ENCODE peak calls at places on chromosome 4, in eight cellular contexts. U is Right ventricle myocardium inferior, C is upper lobe of right lung, Q is astrocyte of the spinal cord, D is NCI-H524, E is heart right ventricle, M is naive B cell, I is dorsolateral prefrontal cortex. O is an unnamed sample.

GRCh38 chr4:80229590-80229989 is 32.3 kb downstream of the PRDM8 start:
- DNase-seq in U (no peak), Q (no peak), D (no peak), I (no peak), E (no peak), M (no peak), C (no peak), O (no peak)

GRCh38 chr4:83961575-83961974 is 425.7 kb downstream of the GPAT3 start:
- DNase-seq in E (no peak), C (no peak), D (no peak), U (no peak), I (no peak), Q (peak), M (no peak), O (no peak)

GRCh38 chr4:101086801-101087586 is 260.3 kb downstream of the PPP3CA start:
- DNase-seq in C (no peak), E (no peak), I (no peak), D (no peak), M (no peak), U (no peak), Q (no peak), O (no peak)

GRCh38 chr4:26080876-26081628 is 167.0 kb downstream of the SMIM20 start:
- DNase-seq in I (no peak), D (no peak), E (no peak), C (no peak), M (no peak), Q (no peak), U (no peak), O (no peak)

GRCh38 chr4:7658297-7659204 is 223.8 kb upstream of the PSAPL1 start:
- DNase-seq in U (no peak), D (no peak), Q (peak), M (no peak), C (no peak), E (no peak), I (no peak), O (no peak)

GRCh38 chr4:176044589-176044951 is 21.1 kb upstream of the WDR17 start:
- DNase-seq in I (peak), E (no peak), C (no peak), Q (peak), U (peak), M (no peak), D (no peak), O (no peak)

GRCh38 chr4:183355405-183355804 is 33.2 kb upstream of the CLDN24 start:
- DNase-seq in Q (peak), E (no peak), C (no peak), I (no peak), M (no peak), D (no peak), U (no peak), O (no peak)

GRCh38 chr4:126965876-126966275 is 666.9 kb upstream of the INTU start:
- DNase-seq in C (no peak), I (no peak), D (no peak), U (no peak), Q (no peak), M (no peak), E (no peak), O (no peak)

GRCh38 chr4:38717604-38718003 is 53.6 kb downstream of the KLF3 start:
- DNase-seq in I (no peak), U (no peak), E (peak), C (no peak), M (no peak), Q (no peak), D (no peak), O (no peak)

GRCh38 chr4:41693629-41694028 is 54.9 kb downstream of the PHOX2B start:
- DNase-seq in C (no peak), Q (peak), U (no peak), D (peak), M (no peak), I (no peak), E (no peak), O (no peak)

GRCh38 chr4:15779336-15779735 is 1.2 kb downstream of the CD38 start:
- DNase-seq in Q (peak), E (peak), C (peak), D (peak), U (no peak), M (no peak), I (peak), O (peak)

GRCh38 chr4:54233128-54233696 is 4.1 kb downstream of the PDGFRA start:
- DNase-seq in U (peak), E (peak), D (peak), C (peak), Q (peak), M (peak), I (peak), O (peak)

GRCh38 chr4:4855293-4856070 is 4.0 kb upstream of the MSX1 start:
- DNase-seq in I (no peak), E (no peak), C (peak), U (no peak), M (no peak), D (no peak), Q (peak), O (no peak)

GRCh38 chr4:156558365-156559025 is 413.1 kb downstream of the PDGFC start:
- DNase-seq in D (no peak), U (no peak), E (no peak), C (no peak), I (no peak), Q (peak), M (no peak), O (no peak)

GRCh38 chr4:156970501-156971167 is 965 bp downstream of the PDGFC start:
- DNase-seq in Q (no peak), I (peak), E (peak), D (no peak), C (peak), M (no peak), U (peak), O (peak)

GRCh38 chr4:141275834-141276233 is 55.1 kb downstream of the ZNF330 start:
- DNase-seq in C (no peak), U (no peak), M (no peak), D (no peak), I (no peak), Q (peak), E (no peak), O (no peak)

GRCh38 chr4:138749303-138749702 is 266.3 kb upstream of the NOCT start:
- DNase-seq in E (peak), D (no peak), M (no peak), I (no peak), C (no peak), Q (peak), U (no peak), O (no peak)

GRCh38 chr4:138263438-138263837 is 21.3 kb upstream of the SLC7A11 start:
- DNase-seq in E (no peak), C (no peak), Q (no peak), U (no peak), I (no peak), M (no peak), D (no peak), O (no peak)

GRCh38 chr4:18957721-18958120 is 936.2 kb upstream of the LCORL start:
- DNase-seq in U (no peak), E (no peak), D (no peak), Q (no peak), I (no peak), C (no peak), M (no peak), O (no peak)

GRCh38 chr4:88054909-88055308 is 47.5 kb downstream of the PKD2 start:
- DNase-seq in Q (peak), U (no peak), E (peak), M (no peak), C (no peak), D (peak), I (no peak), O (no peak)

GRCh38 chr4:177558995-177559394 is 116.8 kb upstream of the AGA start:
- DNase-seq in I (no peak), D (peak), M (no peak), Q (no peak), U (no peak), E (no peak), C (no peak), O (no peak)

GRCh38 chr4:77367638-77368037 is 210.6 kb downstream of the CCNG2 start:
- DNase-seq in U (no peak), E (no peak), Q (no peak), M (no peak), C (no peak), D (no peak), I (no peak), O (no peak)

GRCh38 chr4:151801547-151802516 is 41.0 kb upstream of the GATB start:
- DNase-seq in I (no peak), C (no peak), E (no peak), M (peak), D (no peak), Q (peak), U (no peak), O (peak)

GRCh38 chr4:41456559-41457101 is 81.3 kb upstream of the LIMCH1 start:
- DNase-seq in D (no peak), I (no peak), C (no peak), M (no peak), Q (no peak), E (no peak), U (peak), O (no peak)

GRCh38 chr4:97984545-97985131 is 158.6 kb downstream of the STPG2 start:
- DNase-seq in U (no peak), C (no peak), D (no peak), E (no peak), Q (no peak), M (no peak), I (no peak), O (no peak)

GRCh38 chr4:130747842-130748241 is 1651.9 kb downstream of the C4orf33 start:
- DNase-seq in Q (peak), I (no peak), M (no peak), C (no peak), U (no peak), D (no peak), E (no peak), O (no peak)

GRCh38 chr4:177016541-177017141 is 223.9 kb upstream of the VEGFC start:
- DNase-seq in Q (peak), M (no peak), I (no peak), U (no peak), C (no peak), E (no peak), D (no peak), O (no peak)

GRCh38 chr4:122771724-122772123 is 39.2 kb downstream of the BBS12 start:
- DNase-seq in C (no peak), U (no peak), I (no peak), D (no peak), E (no peak), Q (no peak), M (no peak), O (no peak)

GRCh38 chr4:86449746-86450145 is 89.9 kb upstream of the MAPK10 start:
- DNase-seq in I (no peak), E (no peak), U (no peak), M (no peak), Q (no peak), D (no peak), C (no peak), O (no peak)

GRCh38 chr4:159227378-159227777 is 124.5 kb downstream of the RAPGEF2 start:
- DNase-seq in Q (no peak), M (no peak), E (no peak), I (no peak), U (no peak), C (no peak), D (no peak), O (no peak)